ENCODE peak calls at places on chromosomes 2 and 18, in four cellular contexts. W is effector memory CD4-positive, alpha-beta T cell; K is activated CD8-positive, alpha-beta T cell treated with anti-CD3 and anti-CD28 coated beads, Interleukin-2, amount 10 ng/mL, durations not matched to agents 7 days and 5 days; C is LoVo. U is an unnamed sample.

GRCh38 chr2:16392647-16393482 is 272.8 kb downstream of the CYRIA start:
- DNase-seq in K (no peak), W (no peak), C (no peak), U (no peak)

GRCh38 chr2:234858134-234858533 is 93.7 kb upstream of the SH3BP4 start:
- DNase-seq in K (no peak), C (no peak), W (no peak), U (peak; percentile 26)

GRCh38 chr2:139495851-139496250 is 715.7 kb upstream of the NXPH2 start:
- DNase-seq in K (no peak), C (no peak), W (no peak), U (peak; percentile 6)

GRCh38 chr18:71371951-71372605 is 1083.2 kb downstream of the SOCS6 start:
- DNase-seq in W (no peak), K (no peak), C (no peak), U (no peak)

GRCh38 chr2:54429811-54430600 is 26.1 kb upstream of the SPTBN1 start:
- DNase-seq in C (no peak), K (no peak), W (no peak), U (no peak)

GRCh38 chr18:75582406-75582821 is 154.9 kb upstream of the SMIM21 start:
- DNase-seq in W (no peak), C (no peak), K (no peak), U (no peak)

GRCh38 chr2:101328474-101329007 is 20.0 kb upstream of the RNF149 start:
- DNase-seq in W (peak; percentile 20), C (no peak), K (peak; percentile 75), U (no peak)

GRCh38 chr18:21196426-21196825 is 45.6 kb upstream of the GREB1L start:
- DNase-seq in K (no peak), W (no peak), C (no peak), U (no peak)

GRCh38 chr2:128219891-128220290 is 98.8 kb downstream of the HS6ST1 start:
- DNase-seq in K (no peak), W (no peak), C (no peak), U (no peak)

U was measured in neural progenitor cell.